ENCODE peak calls at places on chromosomes 16 and 17, in four cellular contexts. O is GM12878, Q is HL-60, L is K562. J is an unnamed sample.

GRCh38 chr16:56005958-56006357 is 130.8 kb upstream of the CES5A start:
- DNase-seq in Q (no peak), L (no peak), O (no peak), J (no peak)

GRCh38 chr16:89266521-89267134 is 49.1 kb downstream of the ZNF778 start:
- DNase-seq in Q (no peak), O (no peak), L (no peak), J (no peak)

GRCh38 chr16:75459691-75460090 is 4.8 kb downstream of the TMEM170A start:
- DNase-seq in Q (no peak), O (no peak), L (no peak), J (no peak)

GRCh38 chr17:46901291-46901690 is 21.7 kb upstream of the GOSR2 start:
- DNase-seq in Q (no peak), O (no peak), L (no peak), J (no peak)

GRCh38 chr17:14664511-14664910 is 363.6 kb downstream of the HS3ST3B1 start:
- DNase-seq in O (no peak), Q (no peak), L (no peak), J (no peak)

GRCh38 chr17:77125432-77125901 is 15.3 kb upstream of the SEC14L1 start:
- DNase-seq in Q (no peak), L (no peak), O (no peak), J (no peak)

GRCh38 chr17:54898576-54898975 is 2.1 kb upstream of the TOM1L1 start:
- DNase-seq in Q (no peak), O (no peak), L (no peak), J (no peak)

GRCh38 chr17:2347805-2348685 is 10.7 kb downstream of the SGSM2 start:
- DNase-seq in L (no peak), O (no peak), Q (no peak), J (no peak)

GRCh38 chr17:33240397-33240796 is 52.7 kb downstream of the ASIC2 start:
- DNase-seq in L (no peak), O (no peak), Q (no peak), J (no peak)

GRCh38 chr17:1122681-1123396 is 56.9 kb downstream of the ABR start:
- DNase-seq in L (peak; percentile 80), O (no peak), Q (peak; percentile 37), J (peak; percentile 88)

GRCh38 chr17:1713878-1714487 is 3.8 kb upstream of the TLCD2 start:
- DNase-seq in O (no peak), Q (peak; percentile 17), L (no peak), J (no peak)

GRCh38 chr17:4854181-4854681 is 21.1 kb downstream of the MINK1 start:
- DNase-seq in Q (no peak), O (no peak), L (no peak), J (no peak)

GRCh38 chr17:1108810-1109605 is 70.8 kb downstream of the ABR start:
- DNase-seq in L (no peak), Q (peak; percentile 26), O (no peak), J (peak; percentile 73)

GRCh38 chr17:82440991-82441627 is 9.4 kb downstream of the CYBC1 start:
- DNase-seq in O (no peak), Q (peak; percentile 69), L (no peak), J (no peak)

GRCh38 chr16:57607676-57608461 is 20.6 kb upstream of the ADGRG1 start:
- DNase-seq in O (no peak), L (no peak), Q (peak; percentile 16), J (no peak)

GRCh38 chr16:50547340-50547865 is 793 bp upstream of the NKD1 start:
- DNase-seq in Q (peak; percentile 31), O (peak; percentile 5), L (no peak), J (peak; percentile 52)

GRCh38 chr17:36856921-36857381 is 80.3 kb upstream of the LHX1 start:
- DNase-seq in O (no peak), Q (no peak), L (no peak), J (no peak)

GRCh38 chr17:17690156-17690737 is 9.0 kb downstream of the RAI1 start:
- DNase-seq in Q (peak; percentile 3), O (no peak), L (no peak), J (no peak)

GRCh38 chr17:78315355-78316114 is 44.3 kb downstream of the SOCS3 start:
- DNase-seq in O (peak; percentile 33), Q (no peak), L (peak; percentile 86), J (no peak)

GRCh38 chr16:668519-669171 is 713 bp downstream of the RHOT2 start:
- DNase-seq in O (no peak), Q (no peak), L (peak; percentile 12), J (no peak)

GRCh38 chr17:61809816-61810392 is 53.4 kb downstream of the BRIP1 start:
- DNase-seq in O (no peak), Q (peak; percentile 20), L (no peak), J (no peak)

GRCh38 chr16:4086153-4086552 is 30.1 kb downstream of the ADCY9 start:
- DNase-seq in O (no peak), L (no peak), Q (no peak), J (no peak)

GRCh38 chr17:37060966-37061365 is 112.2 kb downstream of the AATF start:
- DNase-seq in Q (no peak), L (no peak), O (no peak), J (no peak)

GRCh38 chr16:57297856-57298255 is 13.4 kb upstream of the PLLP start:
- DNase-seq in O (no peak), Q (peak; percentile 68), L (no peak), J (no peak)

GRCh38 chr17:32495347-32496253 is 8.8 kb downstream of the CDK5R1 start:
- DNase-seq in Q (no peak), L (no peak), O (no peak), J (no peak)

GRCh38 chr16:85386467-85387170 is 226.5 kb upstream of the GSE1 start:
- DNase-seq in O (no peak), Q (no peak), L (no peak), J (no peak)

GRCh38 chr17:77373298-77374169 is 232.8 kb downstream of the SEC14L1 start:
- DNase-seq in Q (no peak), O (no peak), L (no peak), J (no peak)

GRCh38 chr17:6755731-6756184 is at the start of gene XAF1:
- DNase-seq in O (peak; percentile 40), L (no peak), Q (peak; percentile 13), J (no peak)

GRCh38 chr16:74143171-74143570 is 153.4 kb upstream of the PSMD7 start:
- DNase-seq in L (no peak), Q (no peak), O (no peak), J (no peak)

GRCh38 chr16:46822270-46822669 is 8.7 kb downstream of the C16orf87 start:
- DNase-seq in Q (no peak), O (peak; percentile 57), L (no peak), J (no peak)

GRCh38 chr16:1082266-1082951 is 9.9 kb downstream of the SSTR5 start:
- DNase-seq in O (no peak), Q (no peak), L (no peak), J (no peak)

GRCh38 chr17:37698132-37698615 is 46.7 kb downstream of the HNF1B start:
- DNase-seq in Q (no peak), O (no peak), L (no peak), J (no peak)

GRCh38 chr17:43406676-43407645 is 8.2 kb downstream of the ARL4D start:
- DNase-seq in O (no peak), Q (no peak), L (no peak), J (no peak)

GRCh38 chr17:72385482-72385881 is 264.7 kb downstream of the SOX9 start:
- DNase-seq in O (no peak), L (no peak), Q (no peak), J (no peak)

GRCh38 chr16:56305956-56306565 is 114.8 kb downstream of the GNAO1 start:
- DNase-seq in Q (no peak), L (no peak), O (no peak), J (no peak)

GRCh38 chr17:16135461-16135860 is 79.9 kb downstream of the NCOR1 start:
- DNase-seq in O (no peak), L (no peak), Q (no peak), J (no peak)

GRCh38 chr16:76748698-76749097 is 442.3 kb upstream of the MON1B start:
- DNase-seq in L (no peak), Q (no peak), O (no peak), J (no peak)

GRCh38 chr16:78894872-78895271 is 705.7 kb downstream of the MAF start:
- DNase-seq in O (no peak), Q (no peak), L (no peak), J (no peak)

GRCh38 chr16:87780385-87780989 is 14.7 kb upstream of the KLHDC4 start:
- DNase-seq in O (peak; percentile 87), L (peak; percentile 53), Q (peak; percentile 89), J (no peak)
- TF ChIP-seq SPI1 in O (peak; percentile 82), L (peak; percentile 84), Q (peak; percentile 84), J (peak; percentile 88)

GRCh38 chr17:68580236-68580903 is 20.8 kb downstream of the FAM20A start:
- DNase-seq in O (no peak), Q (peak; percentile 61), L (no peak), J (no peak)
- TF ChIP-seq SPI1 in O (no peak), Q (no peak), L (no peak), J (no peak)

DNA sequence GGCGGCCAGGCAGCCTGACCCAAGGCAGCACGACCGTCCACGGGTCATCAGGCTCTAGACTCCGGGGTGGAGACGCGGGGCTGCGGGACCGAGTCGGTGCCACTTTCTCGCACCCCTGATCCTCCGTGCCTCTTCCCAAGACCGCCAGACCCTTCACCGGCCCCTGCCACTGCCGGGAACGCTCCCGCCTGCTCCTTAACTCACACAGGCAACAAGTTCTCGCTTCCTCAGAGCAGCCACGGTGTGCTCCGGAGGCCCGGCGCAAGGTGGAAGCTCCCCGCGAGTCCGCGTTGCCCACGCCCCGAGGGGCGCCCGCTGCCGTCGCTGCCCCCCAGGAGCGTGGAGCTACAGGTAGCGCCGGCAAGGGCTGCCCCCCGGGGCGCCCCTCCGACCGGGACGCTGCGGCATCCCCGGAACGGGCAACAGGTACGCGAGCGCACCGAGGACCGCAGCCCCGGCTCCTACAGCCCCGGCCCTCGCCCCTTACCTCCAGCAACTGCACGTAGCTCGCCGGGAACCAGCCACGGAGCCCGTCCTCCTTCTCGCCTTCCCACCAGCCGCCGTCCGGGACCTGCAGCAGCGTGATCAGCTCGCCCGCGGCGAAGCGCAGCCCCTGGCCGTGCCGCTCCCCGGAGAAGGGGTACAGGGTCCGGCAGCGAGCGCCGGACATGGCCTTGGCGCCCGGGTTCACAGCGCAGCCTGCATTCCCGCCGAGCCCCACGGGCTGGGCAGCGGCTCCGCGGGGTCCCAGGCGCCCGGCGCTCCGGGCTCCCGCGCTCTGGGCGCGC is 491 bp downstream of the GAS7 start:
- DNase-seq in L (no peak), O (no peak), Q (no peak), J (peak; percentile 28)
- TF ChIP-seq SPI1 in L (no peak), O (no peak), Q (no peak), J (no peak)

GRCh38 chr16:67637625-67638024 is 7.3 kb upstream of the CARMIL2 start:
- DNase-seq in L (no peak), O (no peak), Q (no peak), J (no peak)
- TF ChIP-seq SPI1 in L (no peak), O (no peak), Q (no peak), J (no peak)

GRCh38 chr16:11213799-11214198 is 42.2 kb downstream of the SOCS1 start:
- DNase-seq in O (no peak), L (no peak), Q (no peak), J (no peak)

GRCh38 chr16:11211061-11211976 is 44.7 kb downstream of the SOCS1 start:
- DNase-seq in Q (no peak), L (no peak), O (no peak), J (no peak)

GRCh38 chr16:11212819-11213196 is 43.2 kb downstream of the SOCS1 start:
- DNase-seq in Q (no peak), O (no peak), L (no peak), J (no peak)

GRCh38 chr16:11211977-11212818 is 43.8 kb downstream of the SOCS1 start:
- DNase-seq in Q (no peak), O (no peak), L (no peak), J (no peak)

GRCh38 chr16:11213373-11213772 is 42.6 kb downstream of the SOCS1 start:
- DNase-seq in Q (no peak), L (no peak), O (no peak), J (no peak)
- TF ChIP-seq SPI1 in Q (no peak), L (no peak), O (no peak), J (no peak)

J was measured in GM12891.